ENCODE peak calls at places on chromosomes 12 and 14, in five cellular contexts. U is GM12891, K is HepG2, M is endothelial cell of umbilical vein, D is transverse colon. B is an unnamed sample.

GRCh38 chr14:94129758-94130414 is 482 bp upstream of the IFI27L2 start:
- DNase-seq in M (peak), U (no peak), D (no peak), K (no peak), B (no peak)

GRCh38 chr14:78135450-78135891 is 34.7 kb upstream of the NRXN3 start:
- DNase-seq in D (no peak), M (no peak), U (no peak), K (no peak), B (no peak)

GRCh38 chr12:63821781-63822251 is 22.7 kb upstream of the SRGAP1 start:
- DNase-seq in M (peak), K (no peak), U (no peak), D (no peak), B (no peak)

GRCh38 chr12:101935769-101936741 is 58.7 kb downstream of the DRAM1 start:
- DNase-seq in K (no peak), M (peak), D (peak), U (no peak), B (no peak)

GRCh38 chr12:49883065-49883464 is 20.6 kb downstream of the FAIM2 start:
- DNase-seq in D (no peak), M (no peak), K (no peak), U (no peak), B (no peak)

GRCh38 chr12:99619389-99620158 is 28.0 kb upstream of the GARIN6 start:
- DNase-seq in U (peak), K (peak), D (no peak), M (no peak), B (no peak)

GRCh38 chr12:69240625-69240984 is 1.2 kb downstream of the CPSF6 start:
- DNase-seq in M (peak), D (no peak), U (no peak), K (no peak), B (no peak)

GRCh38 chr14:52837451-52837850 is 46.0 kb upstream of the GNPNAT1 start:
- DNase-seq in U (no peak), D (no peak), K (no peak), M (no peak), B (no peak)

GRCh38 chr12:69688021-69688420 is 11.1 kb downstream of the BEST3 start:
- DNase-seq in M (peak), D (no peak), K (peak), U (no peak), B (no peak)

GRCh38 chr12:51419473-51420228 is 5.0 kb upstream of the SLC4A8 start:
- DNase-seq in U (no peak), K (no peak), D (no peak), M (no peak), B (no peak)

GRCh38 chr12:2636741-2637140 is 158.0 kb upstream of the FKBP4 start:
- DNase-seq in U (no peak), D (no peak), K (no peak), M (no peak), B (no peak)

GRCh38 chr12:56358836-56359532 is 923 bp downstream of the STAT2 start:
- DNase-seq in D (peak), U (no peak), M (no peak), K (no peak), B (no peak)

GRCh38 chr14:94907626-94908261 is 137.8 kb upstream of the GSC start:
- DNase-seq in K (no peak), M (no peak), D (no peak), U (no peak), B (no peak)

GRCh38 chr14:23404331-23404900 is 3.7 kb downstream of the MYH6 start:
- DNase-seq in K (no peak), U (no peak), D (no peak), M (no peak), B (no peak)

GRCh38 chr12:76259660-76260389 is 88.4 kb downstream of the BBS10 start:
- DNase-seq in U (no peak), M (peak), D (no peak), K (no peak), B (no peak)

GRCh38 chr14:90277581-90278198 is 21.3 kb downstream of the PSMC1 start:
- DNase-seq in D (no peak), K (no peak), M (no peak), U (no peak), B (no peak)

GRCh38 chr14:64915797-64916196 is 1.5 kb downstream of the CHURC1 start:
- DNase-seq in D (no peak), M (no peak), U (no peak), K (no peak), B (no peak)

GRCh38 chr14:64910847-64911495 is 3.3 kb upstream of the CHURC1 start:
- DNase-seq in K (peak), U (no peak), M (peak), D (no peak), B (no peak)

GRCh38 chr14:64915025-64915424 is 770 bp downstream of the CHURC1 start:
- DNase-seq in U (no peak), M (no peak), D (no peak), K (no peak), B (no peak)

GRCh38 chr14:64912256-64912655 is 2.0 kb upstream of the CHURC1 start:
- DNase-seq in K (no peak), D (no peak), U (no peak), M (no peak), B (no peak)

DNA sequence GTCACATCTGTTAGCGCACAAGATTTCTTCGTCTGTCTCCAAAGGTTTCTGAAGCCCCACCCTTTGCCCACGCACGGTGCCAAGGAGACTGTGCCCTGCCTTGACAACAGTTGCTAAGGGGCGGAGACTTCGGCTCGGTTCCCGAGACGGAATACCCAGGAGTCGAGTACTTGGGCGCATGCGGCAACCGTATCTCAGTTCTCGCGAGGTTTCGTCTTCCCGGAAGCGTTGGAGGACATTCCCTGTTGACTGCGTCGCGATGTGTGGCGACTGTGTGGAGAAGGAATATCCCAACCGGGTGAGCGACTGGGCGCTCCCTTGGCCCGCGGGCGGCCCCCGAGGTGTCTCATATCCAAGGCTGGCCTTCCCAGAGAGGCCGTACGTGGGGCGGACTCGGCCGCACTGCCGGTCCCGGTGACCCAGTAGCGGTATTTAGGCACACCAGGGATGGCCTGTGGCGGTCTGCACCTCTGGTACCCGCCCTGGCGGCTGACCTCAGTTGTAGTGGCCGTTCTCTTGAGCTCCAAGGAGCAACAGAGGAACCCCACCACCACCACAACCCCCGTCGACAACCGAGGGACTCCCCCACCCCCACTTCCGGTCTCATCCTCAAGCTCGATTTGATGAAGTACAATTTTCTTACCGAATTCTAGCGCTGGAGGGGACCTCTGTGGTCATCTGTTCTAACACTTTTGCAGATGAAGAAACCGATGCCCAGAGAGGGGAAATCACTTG is at the start of gene CHURC1:
- DNase-seq in K (peak), M (peak), U (peak), D (peak), B (peak)
- TF ChIP-seq POLR2A in K (peak), M (peak), U (peak), D (peak), B (peak)

GRCh38 chr14:101475468-101476257 is 85.6 kb upstream of the DIO3 start:
- DNase-seq in M (no peak), K (peak), D (no peak), U (no peak), B (peak)
- TF ChIP-seq POLR2AphosphoS5 in M (no peak), K (no peak), D (no peak), U (no peak), B (no peak)

GRCh38 chr14:45135659-45136314 is at the start of gene FANCM:
- DNase-seq in M (peak), K (peak), D (peak), U (peak), B (peak)

GRCh38 chr14:45135181-45135580 is 549 bp upstream of the FANCM start:
- DNase-seq in U (no peak), M (no peak), D (no peak), K (no peak), B (no peak)

GRCh38 chr14:45128963-45129629 is 5.2 kb downstream of the FKBP3 start:
- DNase-seq in D (no peak), U (no peak), M (no peak), K (no peak), B (no peak)

GRCh38 chr14:45133683-45134050 is 614 bp downstream of the FKBP3 start:
- DNase-seq in M (no peak), U (no peak), K (no peak), D (no peak), B (no peak)

DNA sequence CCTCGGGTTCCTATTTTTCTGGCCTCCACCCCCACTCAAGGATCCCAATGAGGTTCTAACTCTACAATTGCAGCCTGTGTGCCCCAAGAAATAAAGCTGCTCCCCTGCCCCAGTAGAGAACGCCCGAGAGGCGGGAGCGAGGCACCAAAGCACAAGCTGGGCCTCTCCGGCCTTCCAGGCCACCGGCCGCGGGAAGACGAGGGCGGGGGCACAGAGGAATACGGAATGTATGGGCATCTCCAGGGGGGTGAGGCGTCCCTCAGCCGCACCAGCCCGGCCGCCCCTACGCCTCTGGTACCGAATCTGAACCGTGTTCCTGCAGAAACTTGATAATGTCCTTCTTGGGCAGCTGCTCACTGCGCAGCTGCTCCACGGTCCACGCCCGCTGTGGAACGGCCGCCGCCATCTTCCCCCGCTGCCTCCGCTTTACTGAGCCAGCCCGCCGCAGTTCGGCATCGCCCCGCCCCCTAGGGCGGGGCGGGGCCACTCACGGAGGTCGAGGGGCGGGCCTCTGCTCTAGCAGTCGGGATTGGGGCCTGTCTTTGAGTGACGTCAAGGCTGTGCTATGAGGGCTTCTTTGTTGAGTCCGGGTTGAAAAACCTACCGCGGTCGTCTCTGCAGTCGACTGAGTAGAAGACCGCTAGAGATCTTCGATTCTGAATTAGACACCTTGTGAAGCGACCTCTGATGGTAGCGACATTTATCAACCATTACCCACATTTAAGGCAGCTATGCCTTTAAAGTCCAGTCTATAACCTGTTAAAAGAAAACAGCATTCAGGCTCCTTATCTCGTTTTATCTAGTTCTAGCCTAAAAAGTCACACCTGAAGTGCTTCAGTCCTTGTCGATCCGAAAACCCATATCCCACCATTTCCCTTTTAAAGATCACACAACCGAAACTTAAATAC is at the start of gene FKBP3:
- DNase-seq in M (peak), K (peak), D (peak), U (peak), B (peak)
- TF ChIP-seq POLR2A in M (peak), K (peak), D (peak), U (peak), B (peak)

GRCh38 chr12:24285413-24285812 is 335.9 kb upstream of the SOX5 start:
- DNase-seq in K (no peak), U (no peak), M (no peak), D (no peak), B (no peak)

GRCh38 chr12:24278832-24279231 is 329.4 kb upstream of the SOX5 start:
- DNase-seq in D (no peak), M (no peak), U (no peak), K (no peak), B (no peak)

DNA sequence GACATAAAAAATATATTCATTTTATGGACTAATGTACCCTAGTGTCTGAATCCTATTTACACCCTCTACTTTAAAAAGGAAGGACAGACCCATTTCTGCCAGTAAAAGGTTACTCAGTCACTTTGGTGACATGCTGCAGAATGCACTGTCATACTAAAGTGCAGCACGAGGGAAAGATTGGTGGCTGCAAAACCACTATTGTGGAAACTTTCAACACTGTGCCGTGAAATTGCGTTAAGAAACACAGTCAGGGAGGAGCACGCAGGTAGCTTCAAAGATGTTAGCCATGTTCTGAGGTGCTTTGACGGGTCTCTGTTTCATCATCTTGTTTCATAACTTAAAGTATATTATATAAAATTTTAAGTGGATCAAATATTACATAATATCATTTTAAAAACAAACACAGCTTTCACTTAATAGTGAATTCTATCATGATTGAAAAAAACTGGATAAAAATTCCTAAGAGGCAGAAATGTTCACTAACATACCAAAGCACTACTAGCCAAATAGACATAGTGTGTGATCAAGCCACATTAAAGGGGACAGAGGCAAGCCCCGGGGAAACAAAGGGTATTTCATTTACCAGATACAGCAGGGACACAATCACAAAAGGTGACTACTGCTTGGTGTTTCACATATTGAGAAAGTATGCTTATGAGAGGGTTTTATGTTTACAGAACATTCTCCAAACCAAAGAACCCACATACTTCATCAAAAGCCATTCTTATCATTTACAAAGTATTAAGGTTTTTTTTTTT is 330.8 kb upstream of the SOX5 start:
- DNase-seq in D (no peak), K (peak), M (no peak), U (no peak), B (no peak)
- TF ChIP-seq POLR2AphosphoS5 in D (no peak), K (no peak), M (no peak), U (no peak), B (no peak)

GRCh38 chr12:4703676-4704075 is 16.5 kb upstream of the GALNT8 start:
- DNase-seq in M (no peak), K (no peak), D (no peak), U (no peak), B (no peak)

GRCh38 chr12:4701863-4702262 is 18.3 kb upstream of the GALNT8 start:
- DNase-seq in K (no peak), U (no peak), D (no peak), M (no peak), B (no peak)

GRCh38 chr12:4701383-4701782 is 18.8 kb upstream of the GALNT8 start:
- DNase-seq in M (no peak), K (no peak), U (no peak), D (no peak), B (no peak)

GRCh38 chr12:4705824-4706223 is 14.4 kb upstream of the GALNT8 start:
- DNase-seq in U (no peak), M (no peak), D (no peak), K (no peak), B (no peak)

GRCh38 chr12:4700621-4701026 is 19.6 kb upstream of the GALNT8 start:
- DNase-seq in K (no peak), U (no peak), D (no peak), M (no peak), B (no peak)
- TF ChIP-seq POLR2A in K (no peak), U (no peak), D (no peak), M (no peak), B (no peak)

DNA sequence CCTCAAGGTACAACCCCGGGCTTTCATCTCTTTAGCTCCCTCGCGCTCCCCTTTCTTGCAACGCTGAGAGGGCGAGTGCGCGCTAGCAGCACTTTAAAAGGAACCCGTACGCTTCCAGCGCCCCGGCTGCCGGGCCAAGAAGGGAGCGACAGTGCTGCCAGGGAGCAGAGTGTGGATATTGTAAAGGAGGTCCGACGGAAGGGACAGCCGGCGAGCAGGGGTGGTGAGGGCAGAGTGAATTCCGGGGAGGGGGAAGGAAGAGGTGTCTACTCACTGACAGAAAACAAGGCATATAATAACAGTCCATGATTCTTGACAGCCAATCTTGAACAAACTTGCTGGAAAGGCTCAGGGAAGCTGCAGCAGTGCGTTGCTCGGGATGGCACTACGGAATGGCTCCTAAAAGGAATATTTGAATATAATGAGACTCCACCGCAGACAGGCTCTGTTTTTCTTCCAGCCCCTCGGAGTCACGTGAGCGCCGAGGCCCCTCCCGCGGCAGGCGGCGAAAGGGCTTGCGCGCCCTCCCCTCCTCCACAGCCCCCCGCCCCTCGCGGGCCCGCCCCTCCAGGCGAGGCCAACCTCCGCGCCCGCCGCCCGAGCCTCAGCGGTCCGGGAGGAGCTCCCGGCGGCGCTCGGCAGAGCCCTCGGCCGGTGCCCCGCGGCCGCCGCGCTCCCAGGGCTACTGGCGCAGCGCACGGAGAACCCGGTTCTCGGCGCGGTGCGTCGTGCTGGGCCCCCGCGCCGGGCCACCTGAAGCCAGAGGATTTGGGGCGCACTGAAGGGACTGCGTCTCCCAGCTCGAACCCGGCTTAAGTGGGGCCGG is 3.4 kb downstream of the BMP4 start:
- DNase-seq in U (no peak), D (peak), M (peak), K (peak), B (peak)
- TF ChIP-seq POLR2AphosphoS5 in U (no peak), D (peak), M (peak), K (no peak), B (peak)

B was measured in stomach.